ENCODE peak calls at places on chromosomes 16 and 17, in eight cellular contexts. P is EH, R is AG08395, S is colonic mucosa, C is GM23248, G is ureter, B is esophagus squamous epithelium, D is right cardiac atrium. K is an unnamed sample.

GRCh38 chr17:73757324-73757942 is 113.2 kb upstream of the SDK2 start:
- DNase-seq in C (no peak), B (no peak), R (no peak), G (no peak), S (no peak), P (no peak), D (no peak), K (no peak)

GRCh38 chr17:50699410-50699809 is 8.3 kb downstream of the ANKRD40 start:
- DNase-seq in R (no peak), D (no peak), C (peak), S (no peak), B (no peak), G (peak), P (no peak), K (no peak)

GRCh38 chr17:78032166-78032565 is 73.7 kb downstream of the TNRC6C start:
- DNase-seq in S (no peak), R (peak), C (peak), B (no peak), P (peak), D (no peak), G (no peak), K (no peak)

GRCh38 chr16:2260250-2260649 is 7.7 kb downstream of the RNPS1 start:
- DNase-seq in B (no peak), C (no peak), R (no peak), P (no peak), D (peak), G (no peak), S (no peak), K (no peak)

GRCh38 chr16:13936596-13937081 is 16.7 kb downstream of the ERCC4 start:
- DNase-seq in S (no peak), R (peak), D (no peak), C (peak), P (peak), B (no peak), G (no peak), K (no peak)

GRCh38 chr16:70163596-70163995 is 10.0 kb upstream of the CLEC18C start:
- DNase-seq in R (no peak), D (no peak), C (no peak), B (no peak), P (no peak), G (no peak), S (no peak), K (no peak)

GRCh38 chr17:75128694-75129505 is 2.6 kb downstream of the NT5C start:
- DNase-seq in B (no peak), D (no peak), R (no peak), G (no peak), P (no peak), C (no peak), S (no peak), K (no peak)

GRCh38 chr17:751269-752001 is 629 bp downstream of the GEMIN4 start:
- DNase-seq in D (no peak), B (no peak), P (peak), R (peak), S (peak), G (no peak), C (peak), K (no peak)

GRCh38 chr16:15996432-15997109 is 47.2 kb downstream of the ABCC1 start:
- DNase-seq in P (peak), G (peak), C (peak), D (peak), B (no peak), S (peak), R (peak), K (no peak)

GRCh38 chr16:5073279-5073629 is 1.6 kb downstream of the ALG1 start:
- DNase-seq in G (no peak), P (peak), R (no peak), D (no peak), S (no peak), C (peak), B (no peak), K (no peak)

GRCh38 chr16:88359008-88359407 is 23.8 kb upstream of the ZNF469 start:
- DNase-seq in P (no peak), G (no peak), R (no peak), C (no peak), D (no peak), S (no peak), B (no peak), K (no peak)

GRCh38 chr17:80621335-80622169 is 76.9 kb downstream of the RPTOR start:
- DNase-seq in B (no peak), R (no peak), S (no peak), C (no peak), D (no peak), P (no peak), G (no peak), K (no peak)